ENCODE peak calls at places on chromosomes 6 and 20, in eight cellular contexts. S is AG04450, Y is fibroblast of pulmonary artery, L is T-helper 1 cell, N is GDM1, X is choroid plexus epithelial cell, R is A172, A is kidney tubule cell. P is an unnamed sample.

GRCh38 chr6:166798652-166799051 is 157.7 kb downstream of the RNASET2 start:
- DNase-seq in S (no peak), Y (no peak), L (no peak), N (no peak), X (no peak), R (no peak), A (no peak), P (no peak)

GRCh38 chr20:22866757-22867425 is 168.2 kb upstream of the SSTR4 start:
- DNase-seq in S (no peak), Y (peak), L (no peak), N (no peak), X (peak), R (no peak), A (no peak), P (no peak)

GRCh38 chr20:13031751-13032150 is 23.0 kb downstream of the SPTLC3 start:
- DNase-seq in S (no peak), Y (no peak), L (no peak), N (no peak), X (no peak), R (no peak), A (no peak), P (no peak)

GRCh38 chr20:35607003-35607735 is 8.5 kb upstream of the SPAG4 start:
- DNase-seq in S (no peak), Y (no peak), L (no peak), N (no peak), X (no peak), R (no peak), A (peak), P (no peak)

GRCh38 chr20:953742-954141 is 37.6 kb upstream of the ANGPT4 start:
- DNase-seq in S (no peak), Y (no peak), L (no peak), N (no peak), X (peak), R (no peak), A (peak), P (no peak)

GRCh38 chr6:3748208-3748701 is 3.3 kb downstream of the PXDC1 start:
- DNase-seq in S (no peak), Y (peak), L (no peak), N (peak), X (peak), R (peak), A (peak), P (peak)

GRCh38 chr6:21504790-21505189 is 88.8 kb upstream of the SOX4 start:
- DNase-seq in S (no peak), Y (no peak), L (no peak), N (no peak), X (no peak), R (no peak), A (no peak), P (no peak)

GRCh38 chr20:34268851-34269668 is 27.8 kb downstream of the ASIP start:
- DNase-seq in S (no peak), Y (peak), L (peak), N (no peak), X (peak), R (no peak), A (peak), P (peak)

GRCh38 chr6:136526196-136526930 is 23.9 kb downstream of the MAP7 start:
- DNase-seq in S (peak), Y (peak), L (no peak), N (peak), X (peak), R (no peak), A (peak), P (peak)

GRCh38 chr6:35371494-35372262 is 29.3 kb downstream of the PPARD start:
- DNase-seq in S (no peak), Y (no peak), L (no peak), N (no peak), X (no peak), R (no peak), A (no peak), P (no peak)

GRCh38 chr6:12148841-12149240 is 136.7 kb downstream of the HIVEP1 start:
- DNase-seq in S (no peak), Y (no peak), L (no peak), N (no peak), X (peak), R (no peak), A (no peak), P (no peak)

GRCh38 chr6:3120765-3121089 is 2.2 kb downstream of the BPHL start:
- DNase-seq in S (no peak), Y (no peak), L (no peak), N (no peak), X (no peak), R (no peak), A (no peak), P (no peak)

GRCh38 chr6:39167866-39168625 is 53.1 kb upstream of the SAYSD1 start:
- DNase-seq in S (no peak), Y (no peak), L (no peak), N (no peak), X (no peak), R (no peak), A (no peak), P (no peak)

GRCh38 chr6:42017021-42017643 is 33.2 kb upstream of the TAF8 start:
- DNase-seq in S (peak), Y (peak), L (no peak), N (peak), X (peak), R (peak), A (peak), P (no peak)

GRCh38 chr6:109690373-109690739 is 646 bp downstream of the AK9 start:
- DNase-seq in S (no peak), Y (no peak), L (peak), N (no peak), X (no peak), R (no peak), A (peak), P (peak)

GRCh38 chr6:26311012-26311384 is 54.0 kb upstream of the BTN3A2 start:
- DNase-seq in S (no peak), Y (peak), L (no peak), N (no peak), X (peak), R (peak), A (peak), P (peak)

GRCh38 chr6:44268095-44268628 is 2.1 kb upstream of the TMEM151B start:
- DNase-seq in S (no peak), Y (peak), L (peak), N (peak), X (peak), R (peak), A (peak), P (peak)

GRCh38 chr20:20786428-20786827 is 74.0 kb upstream of the RALGAPA2 start:
- DNase-seq in S (no peak), Y (no peak), L (no peak), N (peak), X (no peak), R (no peak), A (no peak), P (no peak)

GRCh38 chr6:16681260-16681873 is 79.9 kb downstream of the ATXN1 start:
- DNase-seq in S (peak), Y (peak), L (no peak), N (no peak), X (peak), R (peak), A (peak), P (peak)